ENCODE peak calls at places on chromosomes 13 and 19, in seven cellular contexts. G, H, N, P, A, M and J are unnamed samples.

GRCh38 chr19:18987456-18987855 is 45.9 kb downstream of the SUGP2 start:
- DNase-seq in A (no peak), M (no peak), H (no peak), P (no peak), N (no peak), G (no peak), J (no peak)

GRCh38 chr13:45142440-45143345 is 22.4 kb downstream of the GTF2F2 start:
- DNase-seq in N (no peak), M (no peak), A (no peak), P (no peak), G (no peak), H (no peak), J (no peak)

GRCh38 chr19:14139944-14140343 is 3.6 kb upstream of the ASF1B start:
- DNase-seq in H (no peak), P (no peak), M (no peak), N (no peak), G (no peak), A (no peak), J (no peak)

GRCh38 chr19:54424660-54425381 is 9.6 kb downstream of the TTYH1 start:
- DNase-seq in P (no peak), M (no peak), N (no peak), H (no peak), A (no peak), G (no peak), J (no peak)

GRCh38 chr13:71866173-71867091 is 572 bp downstream of the DACH1 start:
- DNase-seq in N (no peak), P (no peak), G (no peak), A (no peak), M (no peak), H (peak; percentile 76), J (no peak)

GRCh38 chr19:42114412-42114811 is 17.8 kb downstream of the POU2F2 start:
- DNase-seq in M (no peak), P (no peak), G (no peak), A (no peak), N (no peak), H (no peak), J (no peak)

GRCh38 chr19:15944401-15944800 is 4.4 kb upstream of the OR10H4 start:
- DNase-seq in G (no peak), P (no peak), N (no peak), A (no peak), H (no peak), M (no peak), J (no peak)

GRCh38 chr19:54463531-54464043 is at the start of gene LENG9:
- DNase-seq in G (peak; percentile 97), N (peak; percentile 99), A (peak; percentile 91), P (peak; percentile 81), M (peak; percentile 88), H (peak; percentile 96), J (no peak)

GRCh38 chr13:66492479-66492878 is 737.7 kb downstream of the PCDH9 start:
- DNase-seq in P (no peak), N (no peak), A (peak; percentile 20), M (no peak), G (no peak), H (no peak), J (no peak)

GRCh38 chr19:41699231-41699967 is 9.0 kb upstream of the CEACAM5 start:
- DNase-seq in M (no peak), A (no peak), H (peak; percentile 51), G (no peak), P (no peak), N (no peak), J (no peak)

GRCh38 chr19:6801397-6802086 is 29.0 kb downstream of the VAV1 start:
- DNase-seq in H (peak; percentile 65), M (peak; percentile 91), A (no peak), N (peak; percentile 21), G (peak; percentile 1), P (peak; percentile 69), J (no peak)

GRCh38 chr19:805600-806550 is 8.6 kb downstream of the PTBP1 start:
- DNase-seq in M (no peak), H (no peak), N (no peak), A (no peak), G (no peak), P (no peak), J (no peak)

GRCh38 chr13:94454334-94454733 is 25.1 kb downstream of the DCT start:
- DNase-seq in N (no peak), H (no peak), M (no peak), G (no peak), P (no peak), A (no peak), J (no peak)

GRCh38 chr19:51398096-51398704 is 7.8 kb upstream of the C19orf84 start:
- DNase-seq in P (no peak), G (no peak), M (no peak), N (no peak), A (no peak), H (no peak), J (no peak)

GRCh38 chr13:52085416-52085815 is 43.5 kb downstream of the NEK5 start:
- DNase-seq in N (no peak), H (no peak), M (no peak), P (no peak), A (no peak), G (peak; percentile 49), J (no peak)

GRCh38 chr19:17077447-17078028 is 2.0 kb downstream of the MYO9B start:
- DNase-seq in A (no peak), M (no peak), P (no peak), H (no peak), N (no peak), G (no peak), J (no peak)

GRCh38 chr13:73321039-73321438 is 262.2 kb downstream of the KLF5 start:
- DNase-seq in A (no peak), M (no peak), P (no peak), N (no peak), G (no peak), H (no peak), J (no peak)

GRCh38 chr13:36919206-36919832 is 719 bp downstream of the SMAD9 start:
- DNase-seq in A (no peak), G (peak; percentile 18), M (no peak), P (no peak), H (peak; percentile 63), N (no peak), J (no peak)

DNA sequence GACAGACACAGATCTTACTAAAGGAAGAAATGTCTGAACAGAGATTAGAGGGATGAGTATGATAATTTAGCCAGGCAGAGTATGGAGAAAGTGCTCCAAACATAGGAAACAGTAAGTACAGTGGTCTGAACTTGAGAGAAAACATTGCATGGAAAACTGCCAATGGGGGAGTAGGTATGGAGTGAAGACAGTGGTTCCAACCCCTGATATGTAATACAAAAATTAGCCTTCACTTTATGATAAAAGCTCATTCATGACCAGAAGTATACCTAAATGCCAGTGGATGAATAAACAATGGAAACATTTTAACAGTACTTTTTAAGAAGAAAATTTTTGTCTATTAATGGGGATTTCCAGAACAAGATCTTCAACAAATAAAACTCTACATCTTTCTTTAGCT is 334.0 kb downstream of the DIAPH3 start:
- DNase-seq in G (no peak), P (no peak), H (no peak), M (no peak), N (no peak), A (no peak), J (no peak)
- H3K27ac ChIP-seq in G (no peak overlapping the region), P (no peak overlapping the region), H (no peak overlapping the region), M (no peak overlapping the region), N (no peak overlapping the region), A (no peak overlapping the region), J (no peak overlapping the region)

GRCh38 chr19:48348737-48349136 is 15.0 kb downstream of the TMEM143 start:
- DNase-seq in N (no peak), M (no peak), G (no peak), A (no peak), H (no peak), P (no peak), J (no peak)
- H3K27ac ChIP-seq in N (no peak overlapping the region), M (no peak overlapping the region), G (no peak overlapping the region), A (no peak overlapping the region), H (peak overlapping the region; percentile 31), P (no peak overlapping the region), J (no peak overlapping the region)

DNA sequence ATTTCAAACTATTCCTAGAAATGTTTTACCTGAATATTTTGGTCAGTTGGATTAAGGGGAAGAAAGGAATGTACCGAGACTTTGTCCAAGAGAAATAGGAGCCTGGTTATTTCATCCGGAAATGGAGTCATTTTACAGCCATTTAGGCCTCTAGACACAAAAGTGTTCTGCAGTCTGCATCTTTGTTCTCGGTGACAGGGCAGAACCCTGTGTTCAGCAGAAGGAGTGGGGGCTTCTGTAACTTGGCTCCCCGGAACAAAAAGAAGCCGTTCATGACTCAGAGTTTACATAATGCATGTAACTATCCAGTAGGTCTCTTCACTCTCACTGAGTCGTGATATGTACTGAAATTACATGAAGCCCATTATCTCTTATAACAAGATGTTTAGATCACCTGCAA is 21.6 kb upstream of the FNDC3A start:
- DNase-seq in H (no peak), M (no peak), A (no peak), P (no peak), N (no peak), G (peak; percentile 66), J (no peak)
- H3K27ac ChIP-seq in H (no peak overlapping the region), M (no peak overlapping the region), A (no peak overlapping the region), P (no peak overlapping the region), N (no peak overlapping the region), G (no peak overlapping the region), J (no peak overlapping the region)

GRCh38 chr13:111614009-111614408 is 293.6 kb downstream of the TEX29 start:
- DNase-seq in M (no peak), A (no peak), N (no peak), G (no peak), H (no peak), P (no peak), J (no peak)

GRCh38 chr13:111610077-111610476 is 289.6 kb downstream of the TEX29 start:
- DNase-seq in P (no peak), G (no peak), N (no peak), H (no peak), A (no peak), M (no peak), J (no peak)

GRCh38 chr13:111612918-111613317 is 292.5 kb downstream of the TEX29 start:
- DNase-seq in P (no peak), M (no peak), A (no peak), G (no peak), N (no peak), H (no peak), J (no peak)

GRCh38 chr13:111609631-111610030 is 289.2 kb downstream of the TEX29 start:
- DNase-seq in G (no peak), H (no peak), N (no peak), A (no peak), P (no peak), M (no peak), J (no peak)

GRCh38 chr13:111610879-111611278 is 290.4 kb downstream of the TEX29 start:
- DNase-seq in N (no peak), A (no peak), G (no peak), H (no peak), P (no peak), M (no peak), J (no peak)
- H3K27ac ChIP-seq in N (no peak overlapping the region), A (no peak overlapping the region), G (no peak overlapping the region), H (no peak overlapping the region), P (no peak overlapping the region), M (no peak overlapping the region), J (no peak overlapping the region)